ENCODE peak calls at places on chromosomes 16 and 17, in five cellular contexts. C is activated B cell treated with CpG ODN at 0.5 μM for 24 hours, U is mesothelial cell of epicardium, W is AG09319, Z is left lung. A is an unnamed sample.
A peak's percentile ranks its signal among the peaks of the same experiment; 100 is the strongest.

GRCh38 chr16:69477546-69477945 is 53.1 kb downstream of the CYB5B start:
- DNase-seq in C (no peak), U (no peak), W (no peak), Z (no peak), A (no peak)

GRCh38 chr16:3461120-3461519 is 17.6 kb downstream of the NAA60 start:
- DNase-seq in C (no peak), U (no peak), W (no peak), Z (no peak), A (no peak)

GRCh38 chr16:86994651-86995171 is 322.5 kb downstream of the C16orf95 start:
- DNase-seq in C (no peak), U (no peak), W (peak; percentile 38), Z (no peak), A (peak; percentile 54)

GRCh38 chr17:2075336-2076056 is 20.6 kb downstream of the HIC1 start:
- DNase-seq in C (no peak), U (peak; percentile 67), W (no peak), Z (no peak), A (no peak)

GRCh38 chr17:69960755-69961154 is 114.3 kb upstream of the KCNJ16 start:
- DNase-seq in C (no peak), U (no peak), W (no peak), Z (no peak), A (no peak)

GRCh38 chr16:68760671-68761275 is 23.7 kb downstream of the CDH1 start:
- DNase-seq in C (no peak), U (no peak), W (no peak), Z (no peak), A (peak; percentile 74)

GRCh38 chr16:31767267-31767666 is 106.3 kb upstream of the ZNF267 start:
- DNase-seq in C (no peak), U (no peak), W (no peak), Z (no peak), A (no peak)

GRCh38 chr16:58160855-58161254 is 31.7 kb upstream of the CFAP20 start:
- DNase-seq in C (no peak), U (no peak), W (no peak), Z (no peak), A (no peak)

GRCh38 chr17:76262732-76263344 is 2.3 kb upstream of the UBALD2 start:
- DNase-seq in C (no peak), U (no peak), W (no peak), Z (peak; percentile 65), A (peak; percentile 81)

GRCh38 chr16:30092373-30093010 is 768 bp upstream of the TBX6 start:
- DNase-seq in C (peak; percentile 76), U (peak; percentile 68), W (no peak), Z (peak; percentile 92), A (peak; percentile 73)

GRCh38 chr17:64001763-64002529 is 3.8 kb downstream of the PRR29 start:
- DNase-seq in C (peak; percentile 11), U (no peak), W (no peak), Z (peak; percentile 87), A (no peak)

GRCh38 chr17:74446551-74447500 is 14.9 kb downstream of the GPRC5C start:
- DNase-seq in C (no peak), U (no peak), W (no peak), Z (no peak), A (no peak)

GRCh38 chr16:57265850-57266530 is 18.5 kb downstream of the PLLP start:
- DNase-seq in C (no peak), U (no peak), W (no peak), Z (peak; percentile 85), A (peak; percentile 65)

GRCh38 chr17:77616243-77616731 is 342.2 kb upstream of the TNRC6C start:
- DNase-seq in C (no peak), U (no peak), W (no peak), Z (no peak), A (peak; percentile 15)

GRCh38 chr16:80819988-80820387 is 15.6 kb upstream of the CDYL2 start:
- DNase-seq in C (no peak), U (no peak), W (no peak), Z (no peak), A (no peak)

GRCh38 chr17:46979023-46979870 is at the start of gene RPRML:
- DNase-seq in C (peak; percentile 54), U (peak; percentile 54), W (no peak), Z (no peak), A (peak; percentile 59)

GRCh38 chr17:57338257-57338919 is 82.1 kb downstream of the MSI2 start:
- DNase-seq in C (peak; percentile 28), U (no peak), W (no peak), Z (no peak), A (no peak)

GRCh38 chr17:11701906-11702305 is 103.6 kb downstream of the DNAH9 start:
- DNase-seq in C (no peak), U (no peak), W (no peak), Z (no peak), A (no peak)

GRCh38 chr17:13393841-13394710 is 207.7 kb downstream of the HS3ST3A1 start:
- DNase-seq in C (no peak), U (no peak), W (peak; percentile 71), Z (no peak), A (no peak)

GRCh38 chr16:80197790-80198201 is 343.0 kb upstream of the DYNLRB2 start:
- DNase-seq in C (no peak), U (no peak), W (peak; percentile 34), Z (no peak), A (no peak)

GRCh38 chr16:57519796-57520360 is 16.5 kb downstream of the CCDC102A start:
- DNase-seq in C (peak; percentile 68), U (peak; percentile 91), W (peak; percentile 16), Z (peak; percentile 68), A (peak; percentile 90)

GRCh38 chr17:42536372-42537155 is 523 bp downstream of the NAGLU start:
- DNase-seq in C (peak; percentile 75), U (peak; percentile 78), W (no peak), Z (peak; percentile 91), A (peak; percentile 93)

GRCh38 chr16:70601576-70602575 is 44.5 kb upstream of the IL34 start:
- DNase-seq in C (no peak), U (no peak), W (no peak), Z (no peak), A (no peak)

GRCh38 chr16:89380681-89381080 is 109.7 kb downstream of the ANKRD11 start:
- DNase-seq in C (no peak), U (no peak), W (no peak), Z (no peak), A (no peak)

GRCh38 chr16:13453938-13454553 is 465.9 kb upstream of the ERCC4 start:
- DNase-seq in C (no peak), U (no peak), W (no peak), Z (no peak), A (peak; percentile 52)

GRCh38 chr16:87226926-87227650 is 90.1 kb downstream of the C16orf95 start:
- DNase-seq in C (no peak), U (no peak), W (no peak), Z (no peak), A (no peak)

GRCh38 chr16:6111390-6111789 is 1013.8 kb upstream of the EEF2KMT start:
- DNase-seq in C (no peak), U (no peak), W (no peak), Z (no peak), A (no peak)

GRCh38 chr17:6639651-6640535 is 618 bp downstream of the KIAA0753 start:
- DNase-seq in C (no peak), U (peak; percentile 64), W (peak; percentile 3), Z (no peak), A (peak; percentile 23)

GRCh38 chr17:75323043-75323591 is 33.9 kb upstream of the SLC25A19 start:
- DNase-seq in C (peak; percentile 74), U (peak; percentile 88), W (peak; percentile 74), Z (peak; percentile 84), A (peak; percentile 86)

GRCh38 chr16:80751167-80751566 is 53.2 kb downstream of the CDYL2 start:
- DNase-seq in C (no peak), U (no peak), W (peak; percentile 71), Z (no peak), A (no peak)

GRCh38 chr17:16304832-16305231 is 48.4 kb downstream of the CENPV start:
- DNase-seq in C (no peak), U (no peak), W (no peak), Z (no peak), A (peak; percentile 15)

GRCh38 chr16:1159973-1160772 is 7.3 kb downstream of the CACNA1H start:
- DNase-seq in C (no peak), U (peak; percentile 66), W (no peak), Z (no peak), A (peak; percentile 52)

GRCh38 chr17:1111599-1112443 is 68.0 kb downstream of the ABR start:
- DNase-seq in C (no peak), U (no peak), W (no peak), Z (no peak), A (peak; percentile 63)

GRCh38 chr16:1642148-1642547 is 30.0 kb downstream of the CRAMP1 start:
- DNase-seq in C (no peak), U (no peak), W (no peak), Z (no peak), A (no peak)

GRCh38 chr16:12231666-12232065 is 255.1 kb downstream of the SNX29 start:
- DNase-seq in C (no peak), U (no peak), W (peak; percentile 34), Z (no peak), A (no peak)

GRCh38 chr16:29825145-29826044 is 5.1 kb downstream of the MVP start:
- DNase-seq in C (no peak), U (no peak), W (no peak), Z (no peak), A (no peak)

GRCh38 chr17:81804559-81805399 is 829 bp downstream of the GCGR start:
- DNase-seq in C (no peak), U (no peak), W (no peak), Z (no peak), A (no peak)

GRCh38 chr17:81802856-81803643 is 900 bp upstream of the GCGR start:
- DNase-seq in C (no peak), U (no peak), W (no peak), Z (no peak), A (no peak)

GRCh38 chr17:81802048-81802758 is 1.7 kb upstream of the GCGR start:
- DNase-seq in C (no peak), U (no peak), W (no peak), Z (no peak), A (no peak)

GRCh38 chr17:81803728-81804558 is at the start of gene GCGR:
- DNase-seq in C (no peak), U (no peak), W (no peak), Z (no peak), A (no peak)

GRCh38 chr17:81801327-81801726 is 2.6 kb upstream of the GCGR start:
- DNase-seq in C (no peak), U (no peak), W (no peak), Z (no peak), A (no peak)
- TF ChIP-seq CTCF in C (no peak), U (no peak), W (no peak), Z (no peak), A (no peak)

GRCh38 chr16:72664480-72665408 is 383.2 kb downstream of the ZFHX3 start:
- DNase-seq in C (peak; percentile 85), U (peak; percentile 96), W (peak; percentile 98), Z (peak; percentile 97), A (peak; percentile 97)
- TF ChIP-seq CTCF in C (no peak), U (no peak), W (no peak), Z (peak; percentile 23), A (no peak)

GRCh38 chr16:26464576-26465266 is 602.0 kb upstream of the C16orf82 start:
- DNase-seq in C (no peak), U (no peak), W (no peak), Z (no peak), A (no peak)
- TF ChIP-seq CTCF in C (no peak), U (no peak), W (no peak), Z (no peak), A (no peak)

GRCh38 chr16:22141746-22142145 is 20.6 kb upstream of the SDR42E2 start:
- DNase-seq in C (no peak), U (no peak), W (no peak), Z (no peak), A (peak; percentile 9)
- TF ChIP-seq CTCF in C (no peak), U (peak; percentile 32), W (peak; percentile 27), Z (peak; percentile 16), A (peak; percentile 65)

A was measured in Calu3.